ENCODE peak calls at places on chromosomes 12 and 14, in ten cellular contexts. Y, M, V, H, X, T, O, D, R and E are unnamed samples.

GRCh38 chr14:64878775-64879634 is 702 bp downstream of the SPTB start:
- DNase-seq in Y (no peak), D (peak), T (no peak), V (no peak), H (no peak), M (peak), O (peak), X (peak), R (no peak), E (peak)

GRCh38 chr14:77985235-77985634 is 184.9 kb upstream of the NRXN3 start:
- DNase-seq in M (no peak), H (peak), D (no peak), Y (no peak), R (no peak), O (no peak), X (peak), V (no peak), T (no peak), E (no peak)

GRCh38 chr14:94059998-94060397 is 21.0 kb downstream of the DDX24 start:
- DNase-seq in R (no peak), Y (no peak), T (no peak), H (no peak), X (no peak), D (no peak), O (no peak), M (no peak), V (no peak), E (no peak)

GRCh38 chr14:60964901-60965300 is 16.0 kb downstream of the TRMT5 start:
- DNase-seq in T (no peak), V (no peak), M (no peak), D (no peak), R (no peak), Y (no peak), O (no peak), X (no peak), H (no peak), E (no peak)

GRCh38 chr14:75426332-75427125 is 1.3 kb upstream of the JDP2 start:
- DNase-seq in T (peak), R (peak), D (no peak), O (no peak), Y (no peak), M (peak), H (peak), X (no peak), V (no peak), E (no peak)

GRCh38 chr12:113322353-113322752 is 12.6 kb downstream of the SLC8B1 start:
- DNase-seq in V (peak), R (no peak), M (no peak), O (no peak), Y (peak), T (no peak), D (no peak), X (no peak), H (no peak), E (no peak)

GRCh38 chr12:118436986-118437385 is 60.6 kb downstream of the SUDS3 start:
- DNase-seq in V (no peak), T (no peak), D (no peak), R (no peak), M (no peak), Y (no peak), H (no peak), X (no peak), O (no peak), E (no peak)

GRCh38 chr14:29521526-29522137 is 406.0 kb downstream of the PRKD1 start:
- DNase-seq in O (no peak), X (peak), D (peak), R (no peak), Y (no peak), V (no peak), M (no peak), H (no peak), T (peak), E (no peak)